ENCODE peak calls at places on chromosomes 5 and 9, in four cellular contexts. One of them, this sample, is unnamed.

GRCh38 chr5:149681922-149682321 is 48.2 kb upstream of the PPARGC1B start:
- DNase-seq in sigmoid colon: no peak
- DNase-seq in brain microvascular endothelial cell: no peak
- DNase-seq in OCI-LY7: no peak
- DNase-seq in this sample: no peak

GRCh38 chr9:86944974-86945867 is 2.1 kb downstream of the GAS1 start:
- DNase-seq in OCI-LY7: no peak
- DNase-seq in sigmoid colon: peak; percentile 71
- DNase-seq in brain microvascular endothelial cell: no peak
- DNase-seq in this sample: no peak

GRCh38 chr9:136438909-136439549 is 616 bp downstream of the INPP5E start:
- DNase-seq in OCI-LY7: peak; percentile 61
- DNase-seq in sigmoid colon: no peak
- DNase-seq in brain microvascular endothelial cell: peak; percentile 14
- DNase-seq in this sample: no peak

GRCh38 chr5:135887447-135887864 is 8.2 kb downstream of the IL9 start:
- DNase-seq in brain microvascular endothelial cell: peak; percentile 53
- DNase-seq in sigmoid colon: no peak
- DNase-seq in OCI-LY7: peak; percentile 78
- DNase-seq in this sample: peak; percentile 5

GRCh38 chr5:52895572-52896296 is 93.4 kb upstream of the ITGA2 start:
- DNase-seq in OCI-LY7: no peak
- DNase-seq in sigmoid colon: no peak
- DNase-seq in brain microvascular endothelial cell: no peak
- DNase-seq in this sample: no peak

GRCh38 chr9:124285903-124286291 is 28.1 kb downstream of the NEK6 start:
- DNase-seq in OCI-LY7: no peak
- DNase-seq in brain microvascular endothelial cell: peak; percentile 97
- DNase-seq in sigmoid colon: peak; percentile 95
- DNase-seq in this sample: peak; percentile 91

GRCh38 chr9:90142580-90142979 is 500.0 kb downstream of the DIRAS2 start:
- DNase-seq in brain microvascular endothelial cell: peak; percentile 51
- DNase-seq in OCI-LY7: peak; percentile 59
- DNase-seq in sigmoid colon: no peak
- DNase-seq in this sample: no peak

GRCh38 chr5:122138356-122138755 is 9.0 kb downstream of the ZNF474 start:
- DNase-seq in sigmoid colon: no peak
- DNase-seq in OCI-LY7: no peak
- DNase-seq in brain microvascular endothelial cell: no peak
- DNase-seq in this sample: no peak

GRCh38 chr5:38846379-38846967 is 661 bp downstream of the OSMR start:
- DNase-seq in OCI-LY7: no peak
- DNase-seq in brain microvascular endothelial cell: no peak
- DNase-seq in sigmoid colon: no peak
- DNase-seq in this sample: no peak

GRCh38 chr5:128695791-128696520 is 157.9 kb upstream of the FBN2 start:
- DNase-seq in brain microvascular endothelial cell: no peak
- DNase-seq in OCI-LY7: no peak
- DNase-seq in sigmoid colon: no peak
- DNase-seq in this sample: peak; percentile 28

GRCh38 chr5:134784946-134785620 is 26.5 kb downstream of the DDX46 start:
- DNase-seq in brain microvascular endothelial cell: no peak
- DNase-seq in OCI-LY7: no peak
- DNase-seq in sigmoid colon: no peak
- DNase-seq in this sample: no peak

DNA sequence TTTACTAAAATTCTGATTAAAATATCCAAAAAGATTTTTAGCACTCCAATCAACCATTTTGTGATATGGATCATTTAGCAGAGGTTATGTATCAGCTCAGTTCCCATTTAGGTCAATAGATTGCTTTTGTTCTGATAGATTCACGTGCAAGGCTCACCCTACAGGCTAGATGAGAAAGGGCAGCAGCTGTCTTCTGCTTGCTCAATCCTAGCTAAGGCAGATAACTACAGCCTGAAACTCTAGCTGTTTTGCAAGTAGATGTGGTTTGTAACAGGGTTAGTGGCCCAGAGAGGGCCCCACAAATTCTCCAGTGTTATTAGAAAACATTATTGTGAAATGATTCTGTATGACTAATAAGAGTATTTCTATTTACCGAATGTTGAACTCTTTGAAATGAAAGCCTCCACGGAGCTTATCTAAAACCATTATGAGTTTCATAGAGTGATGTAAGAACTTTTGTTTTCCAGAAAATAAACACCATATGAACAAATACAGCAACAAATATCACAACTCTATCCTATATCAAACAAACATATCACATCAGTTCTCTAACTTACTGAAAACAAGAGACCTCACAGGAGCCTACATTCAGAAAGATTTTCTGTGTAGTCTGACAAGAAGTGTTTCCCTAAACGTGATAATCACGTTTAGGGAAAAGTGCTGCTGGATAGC is 841.9 kb upstream of the ACO1 start:
- DNase-seq in brain microvascular endothelial cell: peak; percentile 80
- DNase-seq in OCI-LY7: peak; percentile 2
- DNase-seq in sigmoid colon: peak; percentile 60
- DNase-seq in this sample: no peak
- TF ChIP-seq CTCF in brain microvascular endothelial cell: peak; percentile 75
- TF ChIP-seq CTCF in OCI-LY7: peak; percentile 43
- TF ChIP-seq CTCF in sigmoid colon: peak; percentile 32
- TF ChIP-seq CTCF in this sample: peak; percentile 13

GRCh38 chr5:145834917-145835838 is at the start of gene PRELID2:
- DNase-seq in brain microvascular endothelial cell: peak; percentile 84
- DNase-seq in sigmoid colon: peak; percentile 92
- DNase-seq in OCI-LY7: peak; percentile 29
- DNase-seq in this sample: no peak
- TF ChIP-seq CTCF in brain microvascular endothelial cell: no peak
- TF ChIP-seq CTCF in sigmoid colon: no peak
- TF ChIP-seq CTCF in OCI-LY7: no peak
- TF ChIP-seq CTCF in this sample: no peak

DNA sequence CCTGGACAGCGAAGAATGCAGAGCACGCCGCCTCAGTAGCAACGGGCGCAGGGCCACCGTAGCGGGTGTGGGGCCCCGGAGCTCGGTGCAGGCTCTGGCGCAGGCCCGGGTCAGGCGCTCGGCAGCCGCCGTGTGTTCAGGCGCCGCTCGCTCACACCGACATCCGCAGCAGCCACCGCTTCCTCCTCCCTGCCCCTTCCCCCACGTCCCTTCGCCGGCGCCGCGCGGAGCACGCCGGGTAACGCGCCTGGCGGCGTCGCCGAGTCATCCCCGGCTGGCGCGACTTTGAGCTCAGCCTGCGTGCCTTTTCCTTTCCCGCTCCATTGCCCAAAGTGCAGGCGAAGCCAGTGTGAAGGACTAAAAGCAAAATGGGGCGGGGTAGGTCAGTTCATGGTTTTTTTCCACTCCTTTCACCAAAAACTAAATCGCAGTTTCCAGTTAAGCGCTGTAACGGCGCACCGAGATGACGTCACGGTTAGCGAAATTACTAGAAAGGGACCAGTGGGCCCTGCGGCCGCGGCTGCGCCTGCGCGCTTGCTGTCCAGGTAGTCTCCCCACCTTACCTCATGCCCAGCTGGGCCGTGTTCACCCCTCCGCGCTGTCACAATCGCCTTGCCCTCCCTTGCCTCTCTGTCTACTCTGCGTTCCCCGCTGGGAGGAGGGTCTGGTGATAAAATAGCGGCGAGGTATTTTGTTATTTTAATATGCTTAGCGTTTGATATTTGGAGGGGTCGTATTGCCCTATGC is at the start of gene UBQLN1:
- DNase-seq in OCI-LY7: peak; percentile 95
- DNase-seq in sigmoid colon: peak; percentile 98
- DNase-seq in brain microvascular endothelial cell: peak; percentile 88
- DNase-seq in this sample: peak; percentile 59
- TF ChIP-seq CTCF in OCI-LY7: no peak
- TF ChIP-seq CTCF in sigmoid colon: no peak
- TF ChIP-seq CTCF in brain microvascular endothelial cell: no peak
- TF ChIP-seq CTCF in this sample: no peak

DNA sequence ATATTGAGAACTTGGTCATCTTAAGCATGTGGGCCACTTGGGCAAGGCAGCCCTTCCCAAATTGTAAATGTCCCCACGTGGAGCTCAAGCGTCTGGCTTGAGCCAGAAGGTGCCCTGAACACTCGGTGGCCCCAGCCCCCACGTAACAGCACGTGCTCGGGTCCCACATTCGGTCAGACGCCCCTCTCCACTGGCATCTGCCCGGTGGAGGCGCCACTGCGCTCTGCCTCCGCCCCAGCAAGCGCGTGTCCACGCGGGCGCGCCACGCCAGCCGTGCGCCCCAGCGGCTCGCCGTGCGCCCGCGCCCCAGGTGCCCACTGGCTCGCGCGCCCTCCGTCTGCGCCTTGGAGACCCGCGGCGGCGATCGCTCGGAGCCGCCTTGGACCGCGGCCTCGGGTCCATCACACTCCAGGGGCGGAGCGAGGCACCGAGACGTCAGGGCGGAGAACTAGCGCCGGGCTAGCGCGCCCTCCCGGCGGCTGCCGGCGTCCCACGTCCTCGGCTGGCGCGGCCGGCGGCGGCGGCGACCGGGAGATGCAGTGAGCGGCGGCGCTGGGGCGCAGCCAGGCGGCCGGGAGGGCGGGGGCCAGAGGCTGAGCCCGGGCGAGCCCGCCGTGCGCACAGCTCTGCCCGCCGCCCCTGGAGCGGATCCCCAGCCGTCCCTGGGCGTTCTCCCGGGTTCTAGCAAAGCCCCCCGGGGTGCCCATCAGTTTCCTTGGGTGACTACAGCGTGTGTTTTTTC is at the start of gene PALM2AKAP2:
- DNase-seq in OCI-LY7: no peak
- DNase-seq in brain microvascular endothelial cell: peak; percentile 46
- DNase-seq in sigmoid colon: peak; percentile 77
- DNase-seq in this sample: no peak
- TF ChIP-seq CTCF in OCI-LY7: no peak
- TF ChIP-seq CTCF in brain microvascular endothelial cell: peak; percentile 49
- TF ChIP-seq CTCF in sigmoid colon: no peak
- TF ChIP-seq CTCF in this sample: peak; percentile 49

This sample was measured in AG04449.